ENCODE peak calls at places on chromosome 1, in five cellular contexts. One of them, this sample, is unnamed.

GRCh38 chr1:167374014-167374413 is 144.3 kb downstream of the CD247 start:
- DNase-seq in CD8-positive, alpha-beta memory T cell: peak
- DNase-seq in AG09309: no peak
- DNase-seq in endothelial cell: no peak
- DNase-seq in activated CD8-positive, alpha-beta memory T cell treated with anti-CD3 and anti-CD28 coated beads for 4 hours: no peak
- DNase-seq in this sample: no peak

GRCh38 chr1:67134692-67135091 is at the start of gene C1orf141:
- DNase-seq in CD8-positive, alpha-beta memory T cell: no peak
- DNase-seq in AG09309: no peak
- DNase-seq in endothelial cell: peak
- DNase-seq in activated CD8-positive, alpha-beta memory T cell treated with anti-CD3 and anti-CD28 coated beads for 4 hours: no peak
- DNase-seq in this sample: no peak

GRCh38 chr1:111620412-111620971 is 903 bp downstream of the RAP1A start:
- DNase-seq in CD8-positive, alpha-beta memory T cell: no peak
- DNase-seq in AG09309: no peak
- DNase-seq in endothelial cell: peak
- DNase-seq in activated CD8-positive, alpha-beta memory T cell treated with anti-CD3 and anti-CD28 coated beads for 4 hours: no peak
- DNase-seq in this sample: peak

GRCh38 chr1:172585348-172585747 is 52.4 kb downstream of the SUCO start:
- DNase-seq in CD8-positive, alpha-beta memory T cell: no peak
- DNase-seq in AG09309: peak
- DNase-seq in endothelial cell: no peak
- DNase-seq in activated CD8-positive, alpha-beta memory T cell treated with anti-CD3 and anti-CD28 coated beads for 4 hours: no peak
- DNase-seq in this sample: no peak

GRCh38 chr1:205216588-205216987 is 5.1 kb upstream of the DSTYK start:
- DNase-seq in CD8-positive, alpha-beta memory T cell: no peak
- DNase-seq in AG09309: no peak
- DNase-seq in endothelial cell: no peak
- DNase-seq in activated CD8-positive, alpha-beta memory T cell treated with anti-CD3 and anti-CD28 coated beads for 4 hours: no peak
- DNase-seq in this sample: no peak

GRCh38 chr1:24201941-24202440 is 14.9 kb upstream of the IFNLR1 start:
- DNase-seq in CD8-positive, alpha-beta memory T cell: peak
- DNase-seq in AG09309: peak
- DNase-seq in endothelial cell: peak
- DNase-seq in activated CD8-positive, alpha-beta memory T cell treated with anti-CD3 and anti-CD28 coated beads for 4 hours: no peak
- DNase-seq in this sample: peak

GRCh38 chr1:115098979-115099692 is 9.8 kb upstream of the TSPAN2 start:
- DNase-seq in CD8-positive, alpha-beta memory T cell: peak
- DNase-seq in AG09309: peak
- DNase-seq in endothelial cell: peak
- DNase-seq in activated CD8-positive, alpha-beta memory T cell treated with anti-CD3 and anti-CD28 coated beads for 4 hours: peak
- DNase-seq in this sample: peak

GRCh38 chr1:230421485-230421884 is 4.6 kb downstream of the PGBD5 start:
- DNase-seq in CD8-positive, alpha-beta memory T cell: no peak
- DNase-seq in AG09309: no peak
- DNase-seq in endothelial cell: no peak
- DNase-seq in activated CD8-positive, alpha-beta memory T cell treated with anti-CD3 and anti-CD28 coated beads for 4 hours: no peak
- DNase-seq in this sample: no peak

GRCh38 chr1:206843626-206844025 is 21.8 kb upstream of the IL20 start:
- DNase-seq in CD8-positive, alpha-beta memory T cell: no peak
- DNase-seq in AG09309: no peak
- DNase-seq in endothelial cell: no peak
- DNase-seq in activated CD8-positive, alpha-beta memory T cell treated with anti-CD3 and anti-CD28 coated beads for 4 hours: no peak
- DNase-seq in this sample: no peak

GRCh38 chr1:217482356-217483102 is 148.4 kb downstream of the GPATCH2 start:
- DNase-seq in CD8-positive, alpha-beta memory T cell: no peak
- DNase-seq in AG09309: peak
- DNase-seq in endothelial cell: no peak
- DNase-seq in activated CD8-positive, alpha-beta memory T cell treated with anti-CD3 and anti-CD28 coated beads for 4 hours: no peak
- DNase-seq in this sample: peak

GRCh38 chr1:7435276-7436055 is 335.6 kb upstream of the VAMP3 start:
- DNase-seq in CD8-positive, alpha-beta memory T cell: peak
- DNase-seq in AG09309: no peak
- DNase-seq in endothelial cell: no peak
- DNase-seq in activated CD8-positive, alpha-beta memory T cell treated with anti-CD3 and anti-CD28 coated beads for 4 hours: no peak
- DNase-seq in this sample: no peak

GRCh38 chr1:44077421-44077820 is 41.2 kb upstream of the KLF17 start:
- DNase-seq in CD8-positive, alpha-beta memory T cell: no peak
- DNase-seq in AG09309: no peak
- DNase-seq in endothelial cell: no peak
- DNase-seq in activated CD8-positive, alpha-beta memory T cell treated with anti-CD3 and anti-CD28 coated beads for 4 hours: no peak
- DNase-seq in this sample: no peak

GRCh38 chr1:54222711-54223110 is 22.7 kb downstream of the MRPL37 start:
- DNase-seq in CD8-positive, alpha-beta memory T cell: no peak
- DNase-seq in AG09309: no peak
- DNase-seq in endothelial cell: no peak
- DNase-seq in activated CD8-positive, alpha-beta memory T cell treated with anti-CD3 and anti-CD28 coated beads for 4 hours: no peak
- DNase-seq in this sample: no peak

GRCh38 chr1:199931666-199932377 is 95.7 kb upstream of the NR5A2 start:
- DNase-seq in CD8-positive, alpha-beta memory T cell: no peak
- DNase-seq in AG09309: no peak
- DNase-seq in endothelial cell: no peak
- DNase-seq in activated CD8-positive, alpha-beta memory T cell treated with anti-CD3 and anti-CD28 coated beads for 4 hours: no peak
- DNase-seq in this sample: peak

GRCh38 chr1:196887515-196888239 is at the start of gene CFHR4:
- DNase-seq in CD8-positive, alpha-beta memory T cell: no peak
- DNase-seq in AG09309: no peak
- DNase-seq in endothelial cell: no peak
- DNase-seq in activated CD8-positive, alpha-beta memory T cell treated with anti-CD3 and anti-CD28 coated beads for 4 hours: no peak
- DNase-seq in this sample: no peak

GRCh38 chr1:52414942-52415341 is 10.5 kb downstream of the PRPF38A start:
- DNase-seq in CD8-positive, alpha-beta memory T cell: no peak
- DNase-seq in AG09309: no peak
- DNase-seq in endothelial cell: no peak
- DNase-seq in activated CD8-positive, alpha-beta memory T cell treated with anti-CD3 and anti-CD28 coated beads for 4 hours: no peak
- DNase-seq in this sample: no peak

GRCh38 chr1:233657466-233657865 is 43.6 kb downstream of the KCNK1 start:
- DNase-seq in CD8-positive, alpha-beta memory T cell: no peak
- DNase-seq in AG09309: no peak
- DNase-seq in endothelial cell: no peak
- DNase-seq in activated CD8-positive, alpha-beta memory T cell treated with anti-CD3 and anti-CD28 coated beads for 4 hours: no peak
- DNase-seq in this sample: no peak

GRCh38 chr1:208174736-208175507 is 69.3 kb downstream of the PLXNA2 start:
- DNase-seq in CD8-positive, alpha-beta memory T cell: no peak
- DNase-seq in AG09309: no peak
- DNase-seq in endothelial cell: no peak
- DNase-seq in activated CD8-positive, alpha-beta memory T cell treated with anti-CD3 and anti-CD28 coated beads for 4 hours: no peak
- DNase-seq in this sample: no peak

GRCh38 chr1:152029144-152029936 is 7.5 kb downstream of the S100A11 start:
- DNase-seq in CD8-positive, alpha-beta memory T cell: no peak
- DNase-seq in AG09309: no peak
- DNase-seq in endothelial cell: no peak
- DNase-seq in activated CD8-positive, alpha-beta memory T cell treated with anti-CD3 and anti-CD28 coated beads for 4 hours: no peak
- DNase-seq in this sample: peak

GRCh38 chr1:108747128-108747827 is 804 bp downstream of the STXBP3 start:
- DNase-seq in CD8-positive, alpha-beta memory T cell: peak
- DNase-seq in AG09309: peak
- DNase-seq in endothelial cell: peak
- DNase-seq in activated CD8-positive, alpha-beta memory T cell treated with anti-CD3 and anti-CD28 coated beads for 4 hours: peak
- DNase-seq in this sample: peak

GRCh38 chr1:87398644-87399043 is 70.0 kb downstream of the LMO4 start:
- DNase-seq in CD8-positive, alpha-beta memory T cell: no peak
- DNase-seq in AG09309: peak
- DNase-seq in endothelial cell: no peak
- DNase-seq in activated CD8-positive, alpha-beta memory T cell treated with anti-CD3 and anti-CD28 coated beads for 4 hours: no peak
- DNase-seq in this sample: peak

GRCh38 chr1:25711555-25712298 is 88.3 kb upstream of the SELENON start:
- DNase-seq in CD8-positive, alpha-beta memory T cell: peak
- DNase-seq in AG09309: no peak
- DNase-seq in endothelial cell: no peak
- DNase-seq in activated CD8-positive, alpha-beta memory T cell treated with anti-CD3 and anti-CD28 coated beads for 4 hours: no peak
- DNase-seq in this sample: no peak

GRCh38 chr1:106680922-106681321 is 375.6 kb upstream of the PRMT6 start:
- DNase-seq in CD8-positive, alpha-beta memory T cell: no peak
- DNase-seq in AG09309: no peak
- DNase-seq in endothelial cell: no peak
- DNase-seq in activated CD8-positive, alpha-beta memory T cell treated with anti-CD3 and anti-CD28 coated beads for 4 hours: no peak
- DNase-seq in this sample: no peak

GRCh38 chr1:162590686-162591085 is 29.2 kb downstream of the UAP1 start:
- DNase-seq in CD8-positive, alpha-beta memory T cell: no peak
- DNase-seq in AG09309: no peak
- DNase-seq in endothelial cell: no peak
- DNase-seq in activated CD8-positive, alpha-beta memory T cell treated with anti-CD3 and anti-CD28 coated beads for 4 hours: no peak
- DNase-seq in this sample: no peak

GRCh38 chr1:177490786-177491185 is 320.0 kb downstream of the BRINP2 start:
- DNase-seq in CD8-positive, alpha-beta memory T cell: no peak
- DNase-seq in AG09309: no peak
- DNase-seq in endothelial cell: no peak
- DNase-seq in activated CD8-positive, alpha-beta memory T cell treated with anti-CD3 and anti-CD28 coated beads for 4 hours: no peak
- DNase-seq in this sample: no peak

GRCh38 chr1:186519981-186520380 is 59.1 kb upstream of the PDC start:
- DNase-seq in CD8-positive, alpha-beta memory T cell: no peak
- DNase-seq in AG09309: no peak
- DNase-seq in endothelial cell: no peak
- DNase-seq in activated CD8-positive, alpha-beta memory T cell treated with anti-CD3 and anti-CD28 coated beads for 4 hours: no peak
- DNase-seq in this sample: no peak

GRCh38 chr1:1873186-1873585 is 17.7 kb downstream of the GNB1 start:
- DNase-seq in CD8-positive, alpha-beta memory T cell: no peak
- DNase-seq in AG09309: no peak
- DNase-seq in endothelial cell: no peak
- DNase-seq in activated CD8-positive, alpha-beta memory T cell treated with anti-CD3 and anti-CD28 coated beads for 4 hours: no peak
- DNase-seq in this sample: peak

GRCh38 chr1:68725353-68725752 is 228.5 kb upstream of the DEPDC1 start:
- DNase-seq in CD8-positive, alpha-beta memory T cell: no peak
- DNase-seq in AG09309: no peak
- DNase-seq in endothelial cell: no peak
- DNase-seq in activated CD8-positive, alpha-beta memory T cell treated with anti-CD3 and anti-CD28 coated beads for 4 hours: no peak
- DNase-seq in this sample: peak

GRCh38 chr1:218025454-218025853 is 259.6 kb upstream of the RRP15 start:
- DNase-seq in CD8-positive, alpha-beta memory T cell: no peak
- DNase-seq in AG09309: no peak
- DNase-seq in endothelial cell: no peak
- DNase-seq in activated CD8-positive, alpha-beta memory T cell treated with anti-CD3 and anti-CD28 coated beads for 4 hours: no peak
- DNase-seq in this sample: peak

GRCh38 chr1:183097438-183098051 is 74.3 kb downstream of the LAMC1 start:
- DNase-seq in CD8-positive, alpha-beta memory T cell: no peak
- DNase-seq in AG09309: no peak
- DNase-seq in endothelial cell: no peak
- DNase-seq in activated CD8-positive, alpha-beta memory T cell treated with anti-CD3 and anti-CD28 coated beads for 4 hours: no peak
- DNase-seq in this sample: peak

GRCh38 chr1:226606311-226607267 is 58.0 kb downstream of the STUM start:
- DNase-seq in CD8-positive, alpha-beta memory T cell: peak
- DNase-seq in AG09309: no peak
- DNase-seq in endothelial cell: no peak
- DNase-seq in activated CD8-positive, alpha-beta memory T cell treated with anti-CD3 and anti-CD28 coated beads for 4 hours: no peak
- DNase-seq in this sample: no peak

GRCh38 chr1:81170721-81171120 is 630.0 kb upstream of the ADGRL2 start:
- DNase-seq in CD8-positive, alpha-beta memory T cell: no peak
- DNase-seq in AG09309: no peak
- DNase-seq in endothelial cell: no peak
- DNase-seq in activated CD8-positive, alpha-beta memory T cell treated with anti-CD3 and anti-CD28 coated beads for 4 hours: no peak
- DNase-seq in this sample: no peak

GRCh38 chr1:14795589-14795988 is 197.1 kb downstream of the KAZN start:
- DNase-seq in CD8-positive, alpha-beta memory T cell: no peak
- DNase-seq in AG09309: no peak
- DNase-seq in endothelial cell: no peak
- DNase-seq in activated CD8-positive, alpha-beta memory T cell treated with anti-CD3 and anti-CD28 coated beads for 4 hours: no peak
- DNase-seq in this sample: no peak

GRCh38 chr1:7207875-7208646 is 422.8 kb downstream of the CAMTA1 start:
- DNase-seq in CD8-positive, alpha-beta memory T cell: no peak
- DNase-seq in AG09309: peak
- DNase-seq in endothelial cell: peak
- DNase-seq in activated CD8-positive, alpha-beta memory T cell treated with anti-CD3 and anti-CD28 coated beads for 4 hours: no peak
- DNase-seq in this sample: peak

GRCh38 chr1:174074757-174075156 is 52.6 kb upstream of the RC3H1 start:
- DNase-seq in CD8-positive, alpha-beta memory T cell: no peak
- DNase-seq in AG09309: peak
- DNase-seq in endothelial cell: no peak
- DNase-seq in activated CD8-positive, alpha-beta memory T cell treated with anti-CD3 and anti-CD28 coated beads for 4 hours: no peak
- DNase-seq in this sample: no peak

GRCh38 chr1:108708726-108709660 is 3.7 kb upstream of the FNDC7 start:
- DNase-seq in CD8-positive, alpha-beta memory T cell: peak
- DNase-seq in AG09309: no peak
- DNase-seq in endothelial cell: no peak
- DNase-seq in activated CD8-positive, alpha-beta memory T cell treated with anti-CD3 and anti-CD28 coated beads for 4 hours: peak
- DNase-seq in this sample: peak

GRCh38 chr1:245058882-245059281 is 95.9 kb upstream of the KIF26B start:
- DNase-seq in CD8-positive, alpha-beta memory T cell: no peak
- DNase-seq in AG09309: no peak
- DNase-seq in endothelial cell: no peak
- DNase-seq in activated CD8-positive, alpha-beta memory T cell treated with anti-CD3 and anti-CD28 coated beads for 4 hours: no peak
- DNase-seq in this sample: no peak